ENCODE peak calls at places on chromosome 9, in five cellular contexts. One of them, this sample, is unnamed.

GRCh38 chr9:7342721-7343120 is 456.9 kb downstream of the DMAC1 start:
- DNase-seq in activated T-cell treated with anti-CD3 and anti-CD28 coated beads, Interleukin-2, amount 50 U/mL, for 4 hours: no peak
- DNase-seq in iPS-NIHi11: no peak
- DNase-seq in NCI-H345: no peak
- DNase-seq in A673: no peak
- DNase-seq in this sample: no peak

GRCh38 chr9:132381966-132382541 is 24.6 kb downstream of the TTF1 start:
- DNase-seq in activated T-cell treated with anti-CD3 and anti-CD28 coated beads, Interleukin-2, amount 50 U/mL, for 4 hours: no peak
- DNase-seq in iPS-NIHi11: no peak
- DNase-seq in NCI-H345: no peak
- DNase-seq in A673: no peak
- DNase-seq in this sample: no peak

GRCh38 chr9:130874783-130875182 is 21.8 kb downstream of the QRFP start:
- DNase-seq in activated T-cell treated with anti-CD3 and anti-CD28 coated beads, Interleukin-2, amount 50 U/mL, for 4 hours: no peak
- DNase-seq in iPS-NIHi11: no peak
- DNase-seq in NCI-H345: no peak
- DNase-seq in A673: no peak
- DNase-seq in this sample: no peak

GRCh38 chr9:91789941-91790340 is 160.1 kb downstream of the ROR2 start:
- DNase-seq in activated T-cell treated with anti-CD3 and anti-CD28 coated beads, Interleukin-2, amount 50 U/mL, for 4 hours: no peak
- DNase-seq in iPS-NIHi11: no peak
- DNase-seq in NCI-H345: no peak
- DNase-seq in A673: no peak
- DNase-seq in this sample: no peak

GRCh38 chr9:83537331-83538171 is 650 bp downstream of the FRMD3 start:
- DNase-seq in activated T-cell treated with anti-CD3 and anti-CD28 coated beads, Interleukin-2, amount 50 U/mL, for 4 hours: no peak
- DNase-seq in iPS-NIHi11: no peak
- DNase-seq in NCI-H345: no peak
- DNase-seq in A673: no peak
- DNase-seq in this sample: no peak

GRCh38 chr9:90880066-90880465 is 78.4 kb downstream of the SYK start:
- DNase-seq in activated T-cell treated with anti-CD3 and anti-CD28 coated beads, Interleukin-2, amount 50 U/mL, for 4 hours: no peak
- DNase-seq in iPS-NIHi11: no peak
- DNase-seq in NCI-H345: no peak
- DNase-seq in A673: no peak
- DNase-seq in this sample: no peak

GRCh38 chr9:4962085-4962484 is 23.0 kb upstream of the JAK2 start:
- DNase-seq in activated T-cell treated with anti-CD3 and anti-CD28 coated beads, Interleukin-2, amount 50 U/mL, for 4 hours: no peak
- DNase-seq in iPS-NIHi11: no peak
- DNase-seq in NCI-H345: no peak
- DNase-seq in A673: no peak
- DNase-seq in this sample: no peak

GRCh38 chr9:121684381-121685145 is 33.1 kb downstream of the DAB2IP start:
- DNase-seq in activated T-cell treated with anti-CD3 and anti-CD28 coated beads, Interleukin-2, amount 50 U/mL, for 4 hours: no peak
- DNase-seq in iPS-NIHi11: peak
- DNase-seq in NCI-H345: peak
- DNase-seq in A673: peak
- DNase-seq in this sample: no peak

GRCh38 chr9:125985998-125986655 is 239.0 kb downstream of the PBX3 start:
- DNase-seq in activated T-cell treated with anti-CD3 and anti-CD28 coated beads, Interleukin-2, amount 50 U/mL, for 4 hours: no peak
- DNase-seq in iPS-NIHi11: no peak
- DNase-seq in NCI-H345: no peak
- DNase-seq in A673: no peak
- DNase-seq in this sample: no peak

GRCh38 chr9:11931109-11931508 is 762.1 kb upstream of the TYRP1 start:
- DNase-seq in activated T-cell treated with anti-CD3 and anti-CD28 coated beads, Interleukin-2, amount 50 U/mL, for 4 hours: no peak
- DNase-seq in iPS-NIHi11: no peak
- DNase-seq in NCI-H345: no peak
- DNase-seq in A673: no peak
- DNase-seq in this sample: no peak

GRCh38 chr9:106883626-106884190 is 20.7 kb downstream of the ZNF462 start:
- DNase-seq in activated T-cell treated with anti-CD3 and anti-CD28 coated beads, Interleukin-2, amount 50 U/mL, for 4 hours: no peak
- DNase-seq in iPS-NIHi11: no peak
- DNase-seq in NCI-H345: no peak
- DNase-seq in A673: no peak
- DNase-seq in this sample: no peak

GRCh38 chr9:26261503-26262330 is 583.5 kb upstream of the TUSC1 start:
- DNase-seq in activated T-cell treated with anti-CD3 and anti-CD28 coated beads, Interleukin-2, amount 50 U/mL, for 4 hours: no peak
- DNase-seq in iPS-NIHi11: no peak
- DNase-seq in NCI-H345: no peak
- DNase-seq in A673: no peak
- DNase-seq in this sample: no peak

GRCh38 chr9:134536101-134536900 is 105.3 kb upstream of the COL5A1 start:
- DNase-seq in activated T-cell treated with anti-CD3 and anti-CD28 coated beads, Interleukin-2, amount 50 U/mL, for 4 hours: no peak
- DNase-seq in iPS-NIHi11: no peak
- DNase-seq in NCI-H345: no peak
- DNase-seq in A673: no peak
- DNase-seq in this sample: no peak

GRCh38 chr9:18707078-18707477 is 233.1 kb downstream of the ADAMTSL1 start:
- DNase-seq in activated T-cell treated with anti-CD3 and anti-CD28 coated beads, Interleukin-2, amount 50 U/mL, for 4 hours: no peak
- DNase-seq in iPS-NIHi11: no peak
- DNase-seq in NCI-H345: no peak
- DNase-seq in A673: no peak
- DNase-seq in this sample: no peak

GRCh38 chr9:128916204-128916603 is 4.6 kb upstream of the PHYHD1 start:
- DNase-seq in activated T-cell treated with anti-CD3 and anti-CD28 coated beads, Interleukin-2, amount 50 U/mL, for 4 hours: no peak
- DNase-seq in iPS-NIHi11: no peak
- DNase-seq in NCI-H345: no peak
- DNase-seq in A673: no peak
- DNase-seq in this sample: no peak

GRCh38 chr9:114308361-114308950 is 14.4 kb upstream of the ORM1 start:
- DNase-seq in activated T-cell treated with anti-CD3 and anti-CD28 coated beads, Interleukin-2, amount 50 U/mL, for 4 hours: no peak
- DNase-seq in iPS-NIHi11: no peak
- DNase-seq in NCI-H345: no peak
- DNase-seq in A673: no peak
- DNase-seq in this sample: no peak

GRCh38 chr9:135039266-135039870 is 48.1 kb upstream of the OLFM1 start:
- DNase-seq in activated T-cell treated with anti-CD3 and anti-CD28 coated beads, Interleukin-2, amount 50 U/mL, for 4 hours: no peak
- DNase-seq in iPS-NIHi11: no peak
- DNase-seq in NCI-H345: no peak
- DNase-seq in A673: no peak
- DNase-seq in this sample: no peak

GRCh38 chr9:86990276-86990675 is 43.0 kb upstream of the GAS1 start:
- DNase-seq in activated T-cell treated with anti-CD3 and anti-CD28 coated beads, Interleukin-2, amount 50 U/mL, for 4 hours: no peak
- DNase-seq in iPS-NIHi11: no peak
- DNase-seq in NCI-H345: no peak
- DNase-seq in A673: no peak
- DNase-seq in this sample: no peak

GRCh38 chr9:115127191-115127817 is 9.3 kb upstream of the TNC start:
- DNase-seq in activated T-cell treated with anti-CD3 and anti-CD28 coated beads, Interleukin-2, amount 50 U/mL, for 4 hours: no peak
- DNase-seq in iPS-NIHi11: no peak
- DNase-seq in NCI-H345: no peak
- DNase-seq in A673: peak
- DNase-seq in this sample: no peak

GRCh38 chr9:128145536-128145935 is 3.7 kb upstream of the LCN2 start:
- DNase-seq in activated T-cell treated with anti-CD3 and anti-CD28 coated beads, Interleukin-2, amount 50 U/mL, for 4 hours: no peak
- DNase-seq in iPS-NIHi11: peak
- DNase-seq in NCI-H345: no peak
- DNase-seq in A673: no peak
- DNase-seq in this sample: no peak

GRCh38 chr9:76562511-76562911 is 103.5 kb downstream of the GCNT1 start:
- DNase-seq in activated T-cell treated with anti-CD3 and anti-CD28 coated beads, Interleukin-2, amount 50 U/mL, for 4 hours: no peak
- DNase-seq in iPS-NIHi11: no peak
- DNase-seq in NCI-H345: no peak
- DNase-seq in A673: no peak
- DNase-seq in this sample: no peak

GRCh38 chr9:93143830-93144530 is 9.9 kb upstream of the NINJ1 start:
- DNase-seq in activated T-cell treated with anti-CD3 and anti-CD28 coated beads, Interleukin-2, amount 50 U/mL, for 4 hours: peak
- DNase-seq in iPS-NIHi11: peak
- DNase-seq in NCI-H345: no peak
- DNase-seq in A673: no peak
- DNase-seq in this sample: no peak

GRCh38 chr9:128703616-128704355 is 1.5 kb downstream of the PKN3 start:
- DNase-seq in activated T-cell treated with anti-CD3 and anti-CD28 coated beads, Interleukin-2, amount 50 U/mL, for 4 hours: no peak
- DNase-seq in iPS-NIHi11: peak
- DNase-seq in NCI-H345: no peak
- DNase-seq in A673: no peak
- DNase-seq in this sample: no peak

GRCh38 chr9:95505676-95506437 is 10.9 kb downstream of the PTCH1 start:
- DNase-seq in activated T-cell treated with anti-CD3 and anti-CD28 coated beads, Interleukin-2, amount 50 U/mL, for 4 hours: no peak
- DNase-seq in iPS-NIHi11: peak
- DNase-seq in NCI-H345: peak
- DNase-seq in A673: peak
- DNase-seq in this sample: no peak

GRCh38 chr9:130088056-130088455 is 34.4 kb downstream of the GPR107 start:
- DNase-seq in activated T-cell treated with anti-CD3 and anti-CD28 coated beads, Interleukin-2, amount 50 U/mL, for 4 hours: no peak
- DNase-seq in iPS-NIHi11: no peak
- DNase-seq in NCI-H345: no peak
- DNase-seq in A673: no peak
- DNase-seq in this sample: no peak

GRCh38 chr9:87494970-87495471 is 2.6 kb upstream of the DAPK1 start:
- DNase-seq in activated T-cell treated with anti-CD3 and anti-CD28 coated beads, Interleukin-2, amount 50 U/mL, for 4 hours: no peak
- DNase-seq in iPS-NIHi11: no peak
- DNase-seq in NCI-H345: no peak
- DNase-seq in A673: peak
- DNase-seq in this sample: peak

GRCh38 chr9:20981486-20981885 is 50.0 kb downstream of the HACD4 start:
- DNase-seq in activated T-cell treated with anti-CD3 and anti-CD28 coated beads, Interleukin-2, amount 50 U/mL, for 4 hours: no peak
- DNase-seq in iPS-NIHi11: peak
- DNase-seq in NCI-H345: no peak
- DNase-seq in A673: no peak
- DNase-seq in this sample: no peak

GRCh38 chr9:80586786-80587185 is 1015.0 kb downstream of the TLE4 start:
- DNase-seq in activated T-cell treated with anti-CD3 and anti-CD28 coated beads, Interleukin-2, amount 50 U/mL, for 4 hours: no peak
- DNase-seq in iPS-NIHi11: no peak
- DNase-seq in NCI-H345: no peak
- DNase-seq in A673: peak
- DNase-seq in this sample: no peak

GRCh38 chr9:134144801-134145200 is 8.9 kb downstream of the WDR5 start:
- DNase-seq in activated T-cell treated with anti-CD3 and anti-CD28 coated beads, Interleukin-2, amount 50 U/mL, for 4 hours: no peak
- DNase-seq in iPS-NIHi11: no peak
- DNase-seq in NCI-H345: no peak
- DNase-seq in A673: no peak
- DNase-seq in this sample: no peak

GRCh38 chr9:135345775-135346433 is 133.7 kb upstream of the PPP1R26 start:
- DNase-seq in activated T-cell treated with anti-CD3 and anti-CD28 coated beads, Interleukin-2, amount 50 U/mL, for 4 hours: no peak
- DNase-seq in iPS-NIHi11: no peak
- DNase-seq in NCI-H345: no peak
- DNase-seq in A673: no peak
- DNase-seq in this sample: no peak

GRCh38 chr9:121561385-121562222 is 62.0 kb upstream of the GGTA1 start:
- DNase-seq in activated T-cell treated with anti-CD3 and anti-CD28 coated beads, Interleukin-2, amount 50 U/mL, for 4 hours: no peak
- DNase-seq in iPS-NIHi11: no peak
- DNase-seq in NCI-H345: no peak
- DNase-seq in A673: no peak
- DNase-seq in this sample: no peak

GRCh38 chr9:18269561-18269960 is 204.4 kb upstream of the ADAMTSL1 start:
- DNase-seq in activated T-cell treated with anti-CD3 and anti-CD28 coated beads, Interleukin-2, amount 50 U/mL, for 4 hours: no peak
- DNase-seq in iPS-NIHi11: no peak
- DNase-seq in NCI-H345: no peak
- DNase-seq in A673: no peak
- DNase-seq in this sample: no peak

GRCh38 chr9:133677126-133678010 is 41.2 kb downstream of the DBH start:
- DNase-seq in activated T-cell treated with anti-CD3 and anti-CD28 coated beads, Interleukin-2, amount 50 U/mL, for 4 hours: peak
- DNase-seq in iPS-NIHi11: no peak
- DNase-seq in NCI-H345: no peak
- DNase-seq in A673: no peak
- DNase-seq in this sample: no peak

GRCh38 chr9:16637218-16637617 is 233.3 kb downstream of the BNC2 start:
- DNase-seq in activated T-cell treated with anti-CD3 and anti-CD28 coated beads, Interleukin-2, amount 50 U/mL, for 4 hours: no peak
- DNase-seq in iPS-NIHi11: no peak
- DNase-seq in NCI-H345: no peak
- DNase-seq in A673: no peak
- DNase-seq in this sample: no peak

GRCh38 chr9:137672907-137673791 is 54.3 kb downstream of the EHMT1 start:
- DNase-seq in activated T-cell treated with anti-CD3 and anti-CD28 coated beads, Interleukin-2, amount 50 U/mL, for 4 hours: peak
- DNase-seq in iPS-NIHi11: peak
- DNase-seq in NCI-H345: peak
- DNase-seq in A673: peak
- DNase-seq in this sample: no peak

GRCh38 chr9:123586140-123586735 is 230.2 kb downstream of the CRB2 start:
- DNase-seq in activated T-cell treated with anti-CD3 and anti-CD28 coated beads, Interleukin-2, amount 50 U/mL, for 4 hours: no peak
- DNase-seq in iPS-NIHi11: no peak
- DNase-seq in NCI-H345: peak
- DNase-seq in A673: no peak
- DNase-seq in this sample: peak